ENCODE peak calls at places on chromosomes 4 and X, in eight cellular contexts. One of them, this sample, is unnamed.

GRCh38 chr4:158827475-158828085 is 58.8 kb downstream of the FNIP2 start:
- DNase-seq in epithelial cell of esophagus: no peak
- DNase-seq in SK-MEL-5: peak
- DNase-seq in GM23248: no peak
- DNase-seq in T-cell: no peak
- DNase-seq in RWPE2: no peak
- DNase-seq in SW480: no peak
- DNase-seq in activated T-cell treated with anti-CD3 and anti-CD28 coated beads for 1 hour: no peak
- DNase-seq in this sample: no peak

GRCh38 chr4:184801781-184802180 is 24.0 kb downstream of the ACSL1 start:
- DNase-seq in activated T-cell treated with anti-CD3 and anti-CD28 coated beads for 1 hour: no peak
- DNase-seq in SW480: no peak
- DNase-seq in epithelial cell of esophagus: peak
- DNase-seq in SK-MEL-5: no peak
- DNase-seq in T-cell: no peak
- DNase-seq in RWPE2: no peak
- DNase-seq in GM23248: peak
- DNase-seq in this sample: no peak

GRCh38 chr4:61583696-61584095 is 383.6 kb downstream of the ADGRL3 start:
- DNase-seq in SK-MEL-5: no peak
- DNase-seq in GM23248: no peak
- DNase-seq in activated T-cell treated with anti-CD3 and anti-CD28 coated beads for 1 hour: no peak
- DNase-seq in epithelial cell of esophagus: peak
- DNase-seq in RWPE2: no peak
- DNase-seq in SW480: no peak
- DNase-seq in T-cell: no peak
- DNase-seq in this sample: peak

GRCh38 chrX:154761977-154762528 is 611 bp upstream of the DKC1 start:
- DNase-seq in SK-MEL-5: no peak
- DNase-seq in SW480: no peak
- DNase-seq in activated T-cell treated with anti-CD3 and anti-CD28 coated beads for 1 hour: no peak
- DNase-seq in GM23248: peak
- DNase-seq in RWPE2: no peak
- DNase-seq in epithelial cell of esophagus: no peak
- DNase-seq in T-cell: no peak
- DNase-seq in this sample: no peak

GRCh38 chr4:182743815-182744214 is 173.4 kb downstream of the DCTD start:
- DNase-seq in SW480: no peak
- DNase-seq in SK-MEL-5: no peak
- DNase-seq in RWPE2: no peak
- DNase-seq in epithelial cell of esophagus: no peak
- DNase-seq in T-cell: no peak
- DNase-seq in GM23248: no peak
- DNase-seq in activated T-cell treated with anti-CD3 and anti-CD28 coated beads for 1 hour: no peak
- DNase-seq in this sample: no peak

GRCh38 chr4:13865871-13866669 is 238.5 kb upstream of the BOD1L1 start:
- DNase-seq in GM23248: peak
- DNase-seq in epithelial cell of esophagus: no peak
- DNase-seq in RWPE2: no peak
- DNase-seq in SK-MEL-5: no peak
- DNase-seq in T-cell: no peak
- DNase-seq in SW480: no peak
- DNase-seq in activated T-cell treated with anti-CD3 and anti-CD28 coated beads for 1 hour: no peak
- DNase-seq in this sample: no peak

GRCh38 chr4:25842229-25842840 is 20.5 kb downstream of the SEL1L3 start:
- DNase-seq in activated T-cell treated with anti-CD3 and anti-CD28 coated beads for 1 hour: peak
- DNase-seq in SW480: no peak
- DNase-seq in T-cell: peak
- DNase-seq in RWPE2: no peak
- DNase-seq in GM23248: no peak
- DNase-seq in epithelial cell of esophagus: no peak
- DNase-seq in SK-MEL-5: no peak
- DNase-seq in this sample: no peak

GRCh38 chrX:10971759-10972158 is 139.4 kb upstream of the HCCS start:
- DNase-seq in RWPE2: no peak
- DNase-seq in SK-MEL-5: no peak
- DNase-seq in SW480: no peak
- DNase-seq in GM23248: no peak
- DNase-seq in T-cell: no peak
- DNase-seq in activated T-cell treated with anti-CD3 and anti-CD28 coated beads for 1 hour: no peak
- DNase-seq in epithelial cell of esophagus: no peak
- DNase-seq in this sample: no peak